ENCODE peak calls at places on chromosomes 16 and 17, in six cellular contexts. One of them, this sample, is unnamed.

GRCh38 chr16:16861546-16861945 is 482.6 kb downstream of the NPIPA7 start:
- DNase-seq in NCI-H524: peak
- DNase-seq in Daoy: peak
- DNase-seq in LoVo: peak
- DNase-seq in activated T-cell treated with anti-CD3 and anti-CD28 coated beads for 4 hours: peak
- DNase-seq in GM12891: peak
- DNase-seq in this sample: peak

GRCh38 chr16:31335431-31335830 is 19.5 kb upstream of the ITGAX start:
- DNase-seq in NCI-H524: no peak
- DNase-seq in Daoy: no peak
- DNase-seq in LoVo: no peak
- DNase-seq in activated T-cell treated with anti-CD3 and anti-CD28 coated beads for 4 hours: no peak
- DNase-seq in GM12891: no peak
- DNase-seq in this sample: no peak

GRCh38 chr17:73394523-73395450 is 83.0 kb upstream of the CDC42EP4 start:
- DNase-seq in NCI-H524: peak
- DNase-seq in Daoy: no peak
- DNase-seq in LoVo: no peak
- DNase-seq in activated T-cell treated with anti-CD3 and anti-CD28 coated beads for 4 hours: no peak
- DNase-seq in GM12891: no peak
- DNase-seq in this sample: no peak

GRCh38 chr16:11674818-11675560 is 6.7 kb downstream of the SNN start:
- DNase-seq in NCI-H524: no peak
- DNase-seq in Daoy: peak
- DNase-seq in LoVo: no peak
- DNase-seq in activated T-cell treated with anti-CD3 and anti-CD28 coated beads for 4 hours: no peak
- DNase-seq in GM12891: no peak
- DNase-seq in this sample: no peak

GRCh38 chr17:10879110-10879509 is 41.2 kb upstream of the PIRT start:
- DNase-seq in NCI-H524: peak
- DNase-seq in Daoy: no peak
- DNase-seq in LoVo: no peak
- DNase-seq in activated T-cell treated with anti-CD3 and anti-CD28 coated beads for 4 hours: no peak
- DNase-seq in GM12891: no peak
- DNase-seq in this sample: peak

GRCh38 chr17:31216053-31216751 is 80.8 kb downstream of the OMG start:
- DNase-seq in NCI-H524: peak
- DNase-seq in Daoy: peak
- DNase-seq in LoVo: peak
- DNase-seq in activated T-cell treated with anti-CD3 and anti-CD28 coated beads for 4 hours: no peak
- DNase-seq in GM12891: no peak
- DNase-seq in this sample: no peak

GRCh38 chr16:53896711-53897110 is 192.8 kb downstream of the FTO start:
- DNase-seq in NCI-H524: no peak
- DNase-seq in Daoy: no peak
- DNase-seq in LoVo: no peak
- DNase-seq in activated T-cell treated with anti-CD3 and anti-CD28 coated beads for 4 hours: no peak
- DNase-seq in GM12891: no peak
- DNase-seq in this sample: no peak

GRCh38 chr17:70924776-70925175 is 755.4 kb downstream of the KCNJ2 start:
- DNase-seq in NCI-H524: no peak
- DNase-seq in Daoy: no peak
- DNase-seq in LoVo: no peak
- DNase-seq in activated T-cell treated with anti-CD3 and anti-CD28 coated beads for 4 hours: no peak
- DNase-seq in GM12891: no peak
- DNase-seq in this sample: no peak

GRCh38 chr17:8376302-8377067 is at the start of gene KRABD2:
- DNase-seq in NCI-H524: peak
- DNase-seq in Daoy: peak
- DNase-seq in LoVo: peak
- DNase-seq in activated T-cell treated with anti-CD3 and anti-CD28 coated beads for 4 hours: peak
- DNase-seq in GM12891: peak
- DNase-seq in this sample: peak

GRCh38 chr17:69638516-69638915 is 224.0 kb downstream of the MAP2K6 start:
- DNase-seq in NCI-H524: no peak
- DNase-seq in Daoy: no peak
- DNase-seq in LoVo: no peak
- DNase-seq in activated T-cell treated with anti-CD3 and anti-CD28 coated beads for 4 hours: no peak
- DNase-seq in GM12891: no peak
- DNase-seq in this sample: no peak

GRCh38 chr16:29290631-29291247 is 115.8 kb downstream of the NPIPB11 start:
- DNase-seq in NCI-H524: no peak
- DNase-seq in Daoy: peak
- DNase-seq in LoVo: peak
- DNase-seq in activated T-cell treated with anti-CD3 and anti-CD28 coated beads for 4 hours: peak
- DNase-seq in GM12891: no peak
- DNase-seq in this sample: no peak

GRCh38 chr17:82358467-82359350 is at the start of gene TEX19:
- DNase-seq in NCI-H524: peak
- DNase-seq in Daoy: no peak
- DNase-seq in LoVo: peak
- DNase-seq in activated T-cell treated with anti-CD3 and anti-CD28 coated beads for 4 hours: no peak
- DNase-seq in GM12891: no peak
- DNase-seq in this sample: peak

GRCh38 chr17:3835410-3836229 is 10.4 kb downstream of the NCBP3 start:
- DNase-seq in NCI-H524: no peak
- DNase-seq in Daoy: no peak
- DNase-seq in LoVo: peak
- DNase-seq in activated T-cell treated with anti-CD3 and anti-CD28 coated beads for 4 hours: no peak
- DNase-seq in GM12891: no peak
- DNase-seq in this sample: no peak

GRCh38 chr16:50627419-50627818 is 53.7 kb downstream of the SNX20 start:
- DNase-seq in NCI-H524: peak
- DNase-seq in Daoy: peak
- DNase-seq in LoVo: no peak
- DNase-seq in activated T-cell treated with anti-CD3 and anti-CD28 coated beads for 4 hours: peak
- DNase-seq in GM12891: peak
- DNase-seq in this sample: no peak

GRCh38 chr17:77508047-77508715 is 367.4 kb downstream of the SEC14L1 start:
- DNase-seq in NCI-H524: no peak
- DNase-seq in Daoy: no peak
- DNase-seq in LoVo: no peak
- DNase-seq in activated T-cell treated with anti-CD3 and anti-CD28 coated beads for 4 hours: no peak
- DNase-seq in GM12891: no peak
- DNase-seq in this sample: peak

GRCh38 chr16:20871258-20871657 is 28.9 kb downstream of the DCUN1D3 start:
- DNase-seq in NCI-H524: no peak
- DNase-seq in Daoy: no peak
- DNase-seq in LoVo: no peak
- DNase-seq in activated T-cell treated with anti-CD3 and anti-CD28 coated beads for 4 hours: no peak
- DNase-seq in GM12891: no peak
- DNase-seq in this sample: no peak

GRCh38 chr16:80569440-80570105 is 28.8 kb downstream of the DYNLRB2 start:
- DNase-seq in NCI-H524: no peak
- DNase-seq in Daoy: peak
- DNase-seq in LoVo: peak
- DNase-seq in activated T-cell treated with anti-CD3 and anti-CD28 coated beads for 4 hours: peak
- DNase-seq in GM12891: peak
- DNase-seq in this sample: no peak

This sample was measured in D341Med.